ENCODE peak calls at places on chromosomes 1 and 21, in four cellular contexts. P is mammary epithelial cell, E is astrocyte, H is hepatocyte. L is an unnamed sample.

GRCh38 chr1:159179906-159180305 is 8.5 kb downstream of the CADM3 start:
- DNase-seq in P (no peak), E (no peak), H (no peak), L (no peak)

GRCh38 chr1:212503714-212504113 is 71.0 kb downstream of the NENF start:
- DNase-seq in P (no peak), H (no peak), E (no peak), L (no peak)

GRCh38 chr1:172630060-172630818 is 28.7 kb upstream of the FASLG start:
- DNase-seq in P (no peak), E (no peak), H (no peak), L (peak; percentile 73)

GRCh38 chr1:193310569-193310968 is 124.2 kb upstream of the B3GALT2 start:
- DNase-seq in H (peak; percentile 21), E (no peak), P (no peak), L (no peak)

GRCh38 chr1:59077739-59078503 is 219.0 kb upstream of the FGGY start:
- DNase-seq in E (no peak), P (no peak), H (no peak), L (no peak)

GRCh38 chr1:23897083-23897482 is 16.1 kb downstream of the CNR2 start:
- DNase-seq in P (no peak), E (no peak), H (no peak), L (no peak)

GRCh38 chr21:45556645-45557601 is 14.7 kb upstream of the SLC19A1 start:
- DNase-seq in H (no peak), E (no peak), P (no peak), L (no peak)

GRCh38 chr1:22143065-22143514 is at the start of gene WNT4:
- DNase-seq in E (peak; percentile 4), H (peak; percentile 75), P (peak; percentile 43), L (peak; percentile 42)

GRCh38 chr1:55311057-55311631 is 96.0 kb upstream of the USP24 start:
- DNase-seq in P (no peak), H (no peak), E (peak; percentile 73), L (peak; percentile 60)

GRCh38 chr1:193543259-193543658 is 356.8 kb upstream of the B3GALT2 start:
- DNase-seq in H (peak; percentile 35), E (peak; percentile 26), P (no peak), L (no peak)

GRCh38 chr1:92872719-92873118 is 40.9 kb downstream of the RPL5 start:
- DNase-seq in P (no peak), E (no peak), H (no peak), L (no peak)

GRCh38 chr1:42529724-42530161 is 66.7 kb downstream of the CCDC30 start:
- DNase-seq in P (peak; percentile 96), H (no peak), E (peak; percentile 67), L (peak; percentile 76)

DNA sequence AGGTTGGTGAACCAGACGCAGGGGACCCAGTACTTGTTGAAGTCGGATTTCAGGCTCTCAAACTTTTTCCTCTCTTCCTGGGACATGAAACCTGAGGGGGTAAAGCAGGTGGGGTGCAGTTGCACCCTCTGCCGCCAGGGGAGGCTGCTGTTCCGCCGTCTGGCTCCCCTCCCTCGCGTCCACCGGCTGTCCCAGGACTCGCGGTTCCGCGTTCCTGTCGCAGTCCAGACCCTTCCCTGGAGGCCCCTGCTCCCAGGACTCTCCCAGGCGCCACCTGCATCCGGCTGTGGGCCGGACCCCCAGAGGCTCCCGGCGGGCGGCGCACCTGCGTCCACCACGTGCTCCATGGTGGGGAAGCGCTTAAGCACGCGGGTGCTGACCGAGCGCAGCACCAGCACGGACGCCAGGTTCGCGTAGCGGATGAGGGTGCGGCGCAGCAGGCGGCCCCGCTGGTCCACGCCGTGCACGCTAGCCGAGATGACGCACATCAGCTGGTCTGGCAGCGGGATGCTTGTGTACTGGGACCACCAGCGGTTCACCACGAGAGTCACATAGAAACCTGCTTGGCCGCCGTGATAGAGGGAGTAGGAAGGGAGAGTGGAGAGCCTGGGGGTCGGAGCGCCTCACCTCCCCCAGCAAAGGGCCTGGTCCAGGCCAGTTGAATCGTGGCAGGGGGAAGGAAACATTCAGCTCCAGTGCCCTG is 1.7 kb downstream of the BEST4 start:
- DNase-seq in P (peak; percentile 40), E (peak; percentile 60), H (peak; percentile 89), L (peak; percentile 29)
- H3K4me3 ChIP-seq in P (peak overlapping the region; percentile 42), E (peak overlapping the region; percentile 25), H (no peak overlapping the region), L (no peak overlapping the region)

GRCh38 chr21:38267136-38267535 is 10.3 kb downstream of the KCNJ15 start:
- DNase-seq in E (no peak), P (no peak), H (no peak), L (no peak)
- H2AFZ ChIP-seq in E (no peak overlapping the region), P (no peak overlapping the region), H (no peak overlapping the region), L (no peak overlapping the region)

DNA sequence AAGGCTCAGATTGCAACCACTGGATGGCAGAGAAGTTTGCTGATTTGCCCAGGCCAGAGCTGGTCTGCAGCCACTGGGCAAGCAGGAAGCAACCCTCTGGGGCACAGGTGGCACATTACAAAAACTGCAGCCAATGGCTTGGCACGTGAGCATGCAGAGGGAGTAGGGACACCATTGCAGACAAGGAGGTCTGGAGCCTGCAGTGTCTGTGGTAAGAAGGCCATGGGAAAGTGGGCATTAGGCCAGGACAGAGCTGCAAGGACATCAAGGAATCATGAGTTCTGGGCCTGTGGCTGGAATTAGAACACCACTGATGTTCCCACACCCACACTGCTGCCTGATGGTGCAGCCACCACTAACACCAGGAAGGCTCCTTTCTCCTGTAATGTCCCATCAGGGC is 113.0 kb downstream of the TSEN15 start:
- DNase-seq in H (no peak), E (no peak), P (no peak), L (no peak)
- H3K4me3 ChIP-seq in H (no peak overlapping the region), E (no peak overlapping the region), P (no peak overlapping the region), L (no peak overlapping the region)

GRCh38 chr1:222182641-222183040 is 365.3 kb downstream of the HHIPL2 start:
- DNase-seq in E (peak; percentile 37), H (no peak), P (peak; percentile 75), L (peak; percentile 97)

GRCh38 chr1:222189218-222189617 is 358.7 kb downstream of the HHIPL2 start:
- DNase-seq in H (no peak), E (no peak), P (no peak), L (no peak)

DNA sequence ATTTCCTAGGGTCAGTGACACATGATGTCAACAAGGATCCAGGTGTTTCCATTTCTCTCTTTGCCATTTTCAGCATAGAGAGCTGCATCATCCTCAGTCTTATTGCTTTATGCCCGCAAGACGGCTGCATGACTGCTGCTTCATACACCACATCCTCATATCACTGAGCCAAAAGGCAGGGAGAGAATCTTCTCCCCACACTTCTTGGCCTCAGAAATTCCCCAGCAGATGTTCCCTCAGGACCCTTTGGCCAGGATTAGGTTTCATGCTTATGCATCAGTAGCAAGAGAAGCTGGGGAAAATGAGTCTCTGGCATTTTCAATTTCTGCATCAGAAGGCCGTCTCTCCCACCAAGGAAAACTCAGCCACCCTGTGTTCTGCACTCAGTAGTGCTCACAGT is 360.3 kb downstream of the HHIPL2 start:
- DNase-seq in E (no peak), H (no peak), P (no peak), L (no peak)
- H2AFZ ChIP-seq in E (no peak overlapping the region), H (no peak overlapping the region), P (peak overlapping the region; percentile 19), L (no peak overlapping the region)

DNA sequence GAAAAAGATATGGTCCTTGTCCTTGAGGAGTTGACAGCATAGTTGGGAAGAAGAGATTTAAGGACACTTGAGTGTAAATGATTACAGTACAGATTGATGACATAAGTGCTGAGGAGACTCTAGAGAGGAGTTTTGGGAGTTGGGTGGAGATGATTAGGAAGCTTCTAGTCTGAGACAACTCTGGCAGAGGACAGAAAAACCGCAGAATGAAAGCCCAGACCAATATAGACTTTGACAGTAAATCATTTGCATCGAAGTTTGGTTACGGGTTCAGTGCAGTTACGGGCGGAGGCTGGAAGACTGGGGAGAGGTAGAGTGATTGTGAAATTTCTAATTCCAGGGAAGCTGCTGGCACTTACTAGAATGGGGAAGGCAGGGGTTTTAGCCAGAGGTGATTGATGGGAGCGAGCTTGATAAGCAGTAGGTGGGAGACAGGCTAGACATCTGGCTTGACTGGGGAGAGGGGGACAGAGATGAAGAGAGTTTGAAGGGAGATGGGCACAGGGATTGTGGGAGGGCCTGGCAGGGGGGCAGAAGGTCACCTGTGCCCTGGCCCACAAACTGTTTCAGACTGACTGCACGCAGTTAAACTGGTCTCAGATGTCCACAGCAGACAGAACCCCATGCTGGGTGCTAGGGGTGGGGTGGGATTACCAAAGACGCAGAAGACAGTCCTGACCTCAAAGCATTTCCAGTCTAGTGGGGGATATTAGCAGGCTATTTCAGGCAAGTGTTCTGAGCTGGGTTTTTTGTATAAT is 20.1 kb downstream of the SH2D2A start:
- DNase-seq in E (peak; percentile 47), P (no peak), H (no peak), L (no peak)
- H3K4me3 ChIP-seq in E (no peak overlapping the region), P (no peak overlapping the region), H (no peak overlapping the region), L (no peak overlapping the region)

DNA sequence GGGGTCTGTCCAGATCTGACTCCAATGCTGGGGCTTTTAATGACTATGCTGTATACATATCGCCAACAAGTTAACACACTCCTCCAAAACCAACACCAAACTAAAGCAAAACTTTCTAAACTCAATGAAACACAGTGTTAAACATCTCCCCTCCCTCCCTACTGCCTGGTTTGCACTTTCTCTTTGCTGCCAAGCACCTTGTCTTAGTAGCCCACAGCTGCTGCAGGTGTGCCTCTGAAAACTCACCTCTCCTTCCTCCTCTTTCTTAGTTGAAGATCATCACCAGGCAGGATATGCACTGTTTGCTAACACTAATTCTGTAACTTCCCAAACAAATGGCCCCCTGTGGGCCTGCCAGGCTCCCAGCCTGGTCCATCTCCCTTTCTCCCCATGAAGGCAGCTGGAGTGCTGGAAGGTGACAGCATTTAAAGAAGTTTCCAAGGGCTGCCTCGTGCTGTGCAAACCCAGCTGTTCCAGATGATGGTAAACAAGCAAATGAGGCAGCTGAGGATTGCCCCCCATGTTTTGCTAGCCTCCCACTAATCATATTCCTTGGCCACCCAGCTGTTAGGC is 213.7 kb downstream of the ASTN1 start:
- DNase-seq in P (no peak), H (no peak), E (no peak), L (no peak)
- H2AFZ ChIP-seq in P (no peak overlapping the region), H (no peak overlapping the region), E (no peak overlapping the region), L (no peak overlapping the region)